ENCODE peak calls at places on chromosomes 5 and 9, in five cellular contexts. O, E, J, L and B are unnamed samples.
A peak's percentile ranks its signal among the peaks of the same experiment; 100 is the strongest.

GRCh38 chr9:112754578-112754977 is 4.0 kb downstream of the SNX30 start:
- DNase-seq in E (no peak), O (no peak), J (no peak), L (no peak), B (no peak)

GRCh38 chr5:52743970-52744369 is 43.7 kb upstream of the ITGA1 start:
- DNase-seq in L (no peak), O (no peak), E (no peak), J (no peak), B (no peak)

GRCh38 chr5:56585973-56586740 is 229.2 kb upstream of the MAP3K1 start:
- DNase-seq in O (peak; percentile 59), J (no peak), L (no peak), E (no peak), B (no peak)

GRCh38 chr9:18457498-18457897 is 16.5 kb upstream of the ADAMTSL1 start:
- DNase-seq in E (no peak), J (no peak), O (no peak), L (no peak), B (no peak)

GRCh38 chr5:111976705-111977104 is 219.7 kb upstream of the NREP start:
- DNase-seq in J (no peak), E (no peak), O (no peak), L (no peak), B (no peak)

GRCh38 chr9:134736791-134737489 is 95.3 kb downstream of the COL5A1 start:
- DNase-seq in L (no peak), O (no peak), J (no peak), E (no peak), B (no peak)

GRCh38 chr5:150341989-150342388 is 15.5 kb upstream of the TCOF1 start:
- DNase-seq in O (no peak), J (no peak), L (no peak), E (no peak), B (no peak)

GRCh38 chr9:110255417-110256141 is 728 bp downstream of the TXN start:
- DNase-seq in J (peak; percentile 54), O (peak; percentile 74), L (peak; percentile 36), E (no peak), B (no peak)

GRCh38 chr9:109868222-109868621 is 88.2 kb downstream of the PALM2AKAP2 start:
- DNase-seq in E (no peak), J (no peak), O (no peak), L (no peak), B (no peak)

GRCh38 chr5:135821061-135821781 is 13.2 kb upstream of the SLC25A48 start:
- DNase-seq in E (no peak), J (no peak), O (no peak), L (no peak), B (no peak)

GRCh38 chr9:90851444-90851843 is 49.8 kb downstream of the SYK start:
- DNase-seq in L (no peak), O (no peak), E (no peak), J (peak; percentile 38), B (no peak)

GRCh38 chr9:85704744-85705143 is 37.0 kb downstream of the AGTPBP1 start:
- DNase-seq in J (no peak), L (no peak), E (no peak), O (no peak), B (no peak)

GRCh38 chr5:39476466-39477215 is 51.9 kb upstream of the DAB2 start:
- DNase-seq in E (peak; percentile 63), J (no peak), L (no peak), O (no peak), B (no peak)

GRCh38 chr9:79651251-79651795 is 79.6 kb downstream of the TLE4 start:
- DNase-seq in O (no peak), J (no peak), E (no peak), L (no peak), B (no peak)

GRCh38 chr5:58156354-58156753 is 303.5 kb downstream of the PLK2 start:
- DNase-seq in O (no peak), E (no peak), J (no peak), L (no peak), B (no peak)

GRCh38 chr9:92467511-92467910 is 14.8 kb downstream of the ASPN start:
- DNase-seq in E (no peak), J (no peak), L (no peak), O (no peak), B (no peak)

GRCh38 chr9:83981126-83981871 is 694 bp downstream of the RMI1 start:
- DNase-seq in J (peak; percentile 27), O (no peak), E (no peak), L (no peak), B (no peak)

GRCh38 chr5:64594601-64595518 is 89.0 kb downstream of the RGS7BP start:
- DNase-seq in E (no peak), O (no peak), J (no peak), L (no peak), B (no peak)

GRCh38 chr5:60698316-60698715 is 1.6 kb downstream of the DEPDC1B start:
- DNase-seq in E (no peak), J (no peak), O (no peak), L (no peak), B (no peak)

GRCh38 chr5:60703944-60704343 is 4.0 kb upstream of the DEPDC1B start:
- DNase-seq in L (no peak), J (no peak), O (no peak), E (no peak), B (no peak)

GRCh38 chr5:60700347-60700815 is 415 bp upstream of the DEPDC1B start:
- DNase-seq in J (no peak), O (no peak), L (no peak), E (no peak), B (no peak)

GRCh38 chr5:60701317-60701988 is 1.5 kb upstream of the DEPDC1B start:
- DNase-seq in O (no peak), L (no peak), J (no peak), E (no peak), B (no peak)

DNA sequence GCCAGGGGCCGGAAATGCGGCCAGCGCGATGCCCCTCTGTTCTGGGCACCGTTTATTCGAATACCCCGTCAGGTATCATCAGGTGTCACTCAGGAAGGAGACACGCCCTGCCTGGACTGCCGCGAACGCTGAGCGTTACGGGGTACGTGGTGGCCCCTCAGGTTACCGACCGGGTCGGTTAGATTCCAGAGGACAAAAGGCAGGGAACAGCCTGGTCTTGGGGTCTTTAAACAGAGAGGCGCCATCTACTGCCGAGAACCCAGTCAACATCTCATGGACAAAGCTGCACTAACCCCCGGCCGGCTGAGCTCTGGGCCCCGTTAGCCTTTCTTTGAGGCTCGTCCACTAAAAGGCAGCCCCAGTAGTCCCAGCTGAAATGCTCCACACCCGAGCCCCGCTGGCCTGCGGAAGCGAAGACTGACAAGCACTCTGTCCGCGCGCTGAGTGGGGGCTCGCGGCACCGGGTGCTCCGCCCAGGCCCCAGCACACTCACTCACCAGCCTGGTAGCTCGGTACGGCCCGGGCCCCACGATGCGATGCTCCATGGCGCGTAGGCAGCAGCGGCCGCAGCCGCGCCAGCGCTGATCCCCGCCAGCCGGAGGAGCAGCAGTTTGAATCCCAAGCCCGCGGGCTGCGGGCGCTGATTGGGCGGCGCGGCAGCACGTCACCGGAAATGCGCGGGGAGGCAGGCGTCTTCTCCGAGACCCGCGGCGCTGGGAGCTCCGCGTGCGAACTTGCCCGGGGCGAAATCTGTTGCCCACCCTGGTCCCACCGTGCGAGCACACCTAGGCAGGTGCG is at the start of gene DEPDC1B:
- DNase-seq in E (peak; percentile 59), J (peak; percentile 95), L (peak; percentile 67), O (peak; percentile 89), B (peak; percentile 79)
- TF ChIP-seq CTCF in E (peak; percentile 50), J (no peak), L (no peak), O (no peak), B (no peak)

DNA sequence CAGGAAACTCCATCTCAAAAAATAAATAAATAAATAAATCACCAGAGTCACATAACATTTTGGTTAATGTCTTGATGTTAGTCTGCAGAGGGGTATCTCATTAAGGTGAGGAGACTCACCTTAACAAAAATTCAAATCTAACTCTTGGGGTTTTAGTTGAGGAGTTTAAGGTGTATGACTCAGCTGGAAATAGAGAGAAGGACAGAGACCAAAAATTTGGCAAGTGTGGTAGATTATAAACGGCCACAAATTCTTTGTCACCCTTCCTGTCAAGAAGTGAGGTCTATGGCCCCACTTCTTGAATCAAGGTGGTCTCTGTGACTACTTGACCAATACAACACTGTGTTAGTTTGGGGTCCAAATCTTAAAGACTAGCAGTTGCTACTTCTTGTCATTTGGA is 60.8 kb downstream of the TTC39B start:
- DNase-seq in J (no peak), E (no peak), L (no peak), O (no peak), B (no peak)
- TF ChIP-seq CTCF in J (no peak), E (no peak), L (no peak), O (no peak), B (no peak)

GRCh38 chr5:180606215-180606785 is 15.0 kb upstream of the SCGB3A1 start:
- DNase-seq in E (no peak), L (no peak), J (peak; percentile 2), O (peak; percentile 18), B (no peak)
- TF ChIP-seq CTCF in E (no peak), L (no peak), J (no peak), O (no peak), B (no peak)

GRCh38 chr5:167244583-167244982 is 1046.9 kb upstream of the WWC1 start:
- DNase-seq in E (no peak), L (no peak), J (peak; percentile 68), O (no peak), B (no peak)
- TF ChIP-seq CTCF in E (no peak), L (no peak), J (peak; percentile 52), O (no peak), B (no peak)

GRCh38 chr5:115069087-115069968 is 100.4 kb downstream of the TRIM36 start:
- DNase-seq in O (no peak), L (no peak), J (peak; percentile 40), E (no peak), B (no peak)
- TF ChIP-seq CTCF in O (peak; percentile 45), L (peak; percentile 52), J (peak; percentile 74), E (peak; percentile 58), B (no peak)

DNA sequence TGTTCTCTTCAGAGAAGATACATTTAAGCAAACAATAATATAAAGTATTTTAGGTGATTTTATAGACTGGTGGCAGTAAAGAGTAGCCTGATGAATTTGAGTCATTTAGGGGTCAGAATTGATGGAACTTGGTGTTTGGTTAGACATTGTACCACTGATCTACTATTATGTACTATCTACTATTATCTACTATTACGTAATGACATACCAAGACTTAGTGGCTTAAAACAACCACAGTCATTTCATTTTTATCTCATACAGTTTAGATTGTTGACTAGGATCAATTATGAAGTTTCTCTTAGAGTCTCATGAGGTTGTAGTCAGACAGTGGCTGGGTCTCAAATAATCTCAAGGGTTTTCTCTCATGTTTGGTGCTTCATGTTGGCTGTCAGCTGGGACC is 54.0 kb downstream of the PPIP5K2 start:
- DNase-seq in O (no peak), E (no peak), L (no peak), J (no peak), B (no peak)
- TF ChIP-seq CTCF in O (no peak), E (no peak), L (no peak), J (no peak), B (no peak)

GRCh38 chr9:121735065-121735791 is 83.8 kb downstream of the DAB2IP start:
- DNase-seq in J (peak; percentile 62), L (no peak), O (no peak), E (peak; percentile 24), B (no peak)
- TF ChIP-seq CTCF in J (no peak), L (no peak), O (peak; percentile 10), E (peak; percentile 68), B (no peak)

GRCh38 chr9:88272986-88273385 is 115.3 kb upstream of the SPIN1 start:
- DNase-seq in O (no peak), J (peak; percentile 23), E (no peak), L (no peak), B (no peak)
- TF ChIP-seq CTCF in O (no peak), J (peak; percentile 24), E (no peak), L (no peak), B (no peak)